ENCODE peak calls at places on chromosome 1, in ten cellular contexts. I is stimulated activated CD4-positive, alpha-beta T cell treated with anti-CD3 and anti-CD28 coated beads, Interleukin-15, amount 100 ng/mL, for 1 hour; U is fibroblast of the conjunctiva; Z is H9; T is activated T-cell treated with anti-CD3 and anti-CD28 coated beads for 1 hour; J is GM13977; D is gastrocnemius medialis; X is retina; W is non-pigmented ciliary epithelial cell; Q is mucosa of descending colon. S is an unnamed sample.

GRCh38 chr1:69406244-69406643 is 161.5 kb upstream of the LRRC7 start:
- DNase-seq in D (no peak), J (no peak), T (no peak), Z (no peak), W (no peak), Q (no peak), I (no peak), X (no peak), U (no peak), S (no peak)

GRCh38 chr1:205263580-205264190 is 35.9 kb downstream of the TMCC2 start:
- DNase-seq in X (no peak), T (no peak), Q (peak), U (no peak), Z (no peak), W (no peak), I (no peak), D (no peak), J (no peak), S (no peak)

GRCh38 chr1:109832935-109833334 is 69.2 kb upstream of the EPS8L3 start:
- DNase-seq in I (no peak), D (no peak), W (no peak), Q (no peak), T (no peak), J (no peak), Z (peak), U (no peak), X (no peak), S (no peak)

GRCh38 chr1:205442051-205442721 is 13.7 kb downstream of the BLACAT1 start:
- DNase-seq in Q (no peak), Z (no peak), X (peak), I (no peak), D (no peak), U (no peak), J (no peak), W (no peak), T (no peak), S (no peak)

GRCh38 chr1:109687641-109688499 is at the start of gene GSTM1:
- DNase-seq in T (no peak), U (peak), J (no peak), X (peak), D (no peak), I (no peak), Z (peak), Q (peak), W (peak), S (no peak)

GRCh38 chr1:42873670-42874069 is 27.3 kb downstream of the ZNF691 start:
- DNase-seq in D (no peak), I (no peak), U (no peak), Z (no peak), X (no peak), J (no peak), T (no peak), W (no peak), Q (no peak), S (no peak)

GRCh38 chr1:159067699-159068621 is 8.6 kb downstream of the AIM2 start:
- DNase-seq in W (no peak), T (no peak), I (no peak), U (no peak), Z (no peak), Q (no peak), X (no peak), D (no peak), J (peak), S (no peak)

GRCh38 chr1:209850342-209850979 is 22.7 kb downstream of the UTP25 start:
- DNase-seq in W (no peak), I (no peak), Z (peak), T (peak), X (peak), Q (no peak), D (peak), J (peak), U (peak), S (peak)